ENCODE peak calls at places on chromosomes 13 and 19, in six cellular contexts. E is choroid plexus epithelial cell, X is tibial artery, T is mammary epithelial cell, H is GM23338, Q is dorsolateral prefrontal cortex. S is an unnamed sample.

GRCh38 chr19:5154129-5154798 is 185.4 kb downstream of the KDM4B start:
- DNase-seq in E (peak), X (peak), T (no peak), H (peak), Q (no peak), S (no peak)

GRCh38 chr19:29516358-29516725 is 9.5 kb upstream of the VSTM2B start:
- DNase-seq in E (no peak), X (no peak), T (no peak), H (no peak), Q (peak), S (no peak)

GRCh38 chr19:33616857-33617256 is 4.9 kb upstream of the CHST8 start:
- DNase-seq in E (no peak), X (no peak), T (no peak), H (no peak), Q (no peak), S (no peak)

GRCh38 chr13:23505007-23505406 is 65.2 kb upstream of the TNFRSF19 start:
- DNase-seq in E (peak), X (no peak), T (peak), H (no peak), Q (no peak), S (peak)

GRCh38 chr13:48864100-48864499 is 111.6 kb upstream of the FNDC3A start:
- DNase-seq in E (no peak), X (no peak), T (no peak), H (no peak), Q (no peak), S (no peak)

GRCh38 chr13:97127842-97128241 is 94.3 kb upstream of the MBNL2 start:
- DNase-seq in E (no peak), X (no peak), T (no peak), H (peak), Q (no peak), S (no peak)

GRCh38 chr19:2315818-2316353 is 7.9 kb upstream of the LINGO3 start:
- DNase-seq in E (peak), X (peak), T (no peak), H (peak), Q (peak), S (no peak)

GRCh38 chr19:43316591-43317319 is 36.7 kb upstream of the CD177 start:
- DNase-seq in E (peak), X (no peak), T (no peak), H (peak), Q (no peak), S (peak)

GRCh38 chr13:93861818-93862217 is 617.7 kb downstream of the DCT start:
- DNase-seq in E (peak), X (no peak), T (peak), H (no peak), Q (no peak), S (peak)

GRCh38 chr13:38394777-38395504 is 45.3 kb downstream of the UFM1 start:
- DNase-seq in E (no peak), X (no peak), T (peak), H (no peak), Q (no peak), S (peak)

DNA sequence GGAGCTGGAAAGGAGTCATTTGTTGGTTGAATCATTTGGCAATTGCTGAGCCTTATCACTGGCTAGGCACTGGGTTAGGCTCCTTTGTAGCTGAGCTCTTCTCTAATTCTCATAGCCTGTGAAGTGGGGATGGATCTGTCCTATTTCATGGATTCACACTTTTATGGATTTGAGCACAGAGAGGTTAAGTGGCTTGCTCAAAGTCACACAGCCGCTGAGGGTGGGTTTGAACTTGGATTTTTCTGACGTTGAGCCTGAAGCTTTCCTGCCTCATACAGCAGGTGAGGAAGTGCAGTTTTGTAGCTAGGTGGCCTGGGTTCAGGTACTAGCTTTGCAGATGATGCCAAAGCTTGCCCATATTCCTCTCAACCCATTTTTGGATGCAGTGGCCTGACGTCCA is 19.4 kb downstream of the CYP4F22 start:
- DNase-seq in E (no peak), X (no peak), T (no peak), H (no peak), Q (no peak), S (no peak)
- H3K4me3 ChIP-seq in E (no peak), X (no peak), T (no peak), H (no peak), Q (no peak), S (no peak)

GRCh38 chr19:48750351-48750750 is 2.1 kb downstream of the FUT1 start:
- DNase-seq in E (no peak), X (no peak), T (no peak), H (no peak), Q (no peak), S (no peak)

GRCh38 chr19:48754950-48755645 is at the start of gene FGF21:
- DNase-seq in E (no peak), X (no peak), T (no peak), H (peak), Q (no peak), S (no peak)

GRCh38 chr19:48750771-48751504 is 1.5 kb downstream of the FUT1 start:
- DNase-seq in E (no peak), X (no peak), T (no peak), H (no peak), Q (no peak), S (no peak)

GRCh38 chr19:48751835-48752510 is 468 bp downstream of the FUT1 start:
- DNase-seq in E (no peak), X (no peak), T (peak), H (peak), Q (no peak), S (no peak)

DNA sequence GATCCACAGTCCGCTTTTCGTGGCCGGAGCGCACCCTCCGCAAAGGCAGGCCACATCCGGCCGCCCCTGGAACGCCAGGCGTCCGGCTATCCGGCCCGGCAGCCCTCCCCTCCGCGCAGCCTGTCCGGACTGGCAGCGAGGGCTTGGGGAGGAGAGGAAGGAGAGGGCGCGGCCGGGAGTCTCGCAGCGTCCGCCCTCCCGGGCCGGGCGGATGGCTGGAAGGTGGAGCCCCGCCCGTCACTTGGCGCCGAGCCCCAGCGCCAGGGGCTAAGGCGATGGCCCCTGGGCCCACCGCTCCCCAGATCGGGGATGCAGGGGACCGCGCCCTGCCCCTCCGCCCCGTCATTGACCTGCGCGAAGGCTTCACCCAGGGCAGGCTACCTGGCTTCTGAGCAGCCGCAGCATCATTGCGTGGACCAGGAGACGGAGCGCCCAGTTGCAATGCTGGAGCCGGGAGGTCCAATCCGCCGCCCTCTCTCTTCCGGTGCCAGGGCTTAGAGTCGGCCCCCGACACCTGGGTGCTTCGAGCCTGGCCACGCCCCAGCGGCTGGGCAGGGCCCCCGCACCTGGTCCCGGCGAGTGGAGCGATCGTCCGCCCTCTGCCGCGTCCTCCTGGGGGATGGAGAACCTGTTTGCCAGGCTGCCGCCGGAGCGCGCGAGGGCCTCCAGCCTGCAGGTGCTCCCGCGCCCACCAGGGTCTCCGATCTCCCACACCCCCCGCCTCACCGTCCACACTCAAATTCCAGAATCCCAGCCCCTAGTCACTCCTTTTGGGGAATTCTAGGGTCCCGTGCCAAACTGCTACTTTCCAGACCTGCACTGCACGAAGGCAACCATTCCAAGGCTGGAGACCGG is at the start of gene FUT1:
- DNase-seq in E (no peak), X (no peak), T (peak), H (peak), Q (no peak), S (peak)
- TF ChIP-seq CTCF in E (no peak), X (no peak), T (no peak), H (peak), Q (no peak), S (no peak)

DNA sequence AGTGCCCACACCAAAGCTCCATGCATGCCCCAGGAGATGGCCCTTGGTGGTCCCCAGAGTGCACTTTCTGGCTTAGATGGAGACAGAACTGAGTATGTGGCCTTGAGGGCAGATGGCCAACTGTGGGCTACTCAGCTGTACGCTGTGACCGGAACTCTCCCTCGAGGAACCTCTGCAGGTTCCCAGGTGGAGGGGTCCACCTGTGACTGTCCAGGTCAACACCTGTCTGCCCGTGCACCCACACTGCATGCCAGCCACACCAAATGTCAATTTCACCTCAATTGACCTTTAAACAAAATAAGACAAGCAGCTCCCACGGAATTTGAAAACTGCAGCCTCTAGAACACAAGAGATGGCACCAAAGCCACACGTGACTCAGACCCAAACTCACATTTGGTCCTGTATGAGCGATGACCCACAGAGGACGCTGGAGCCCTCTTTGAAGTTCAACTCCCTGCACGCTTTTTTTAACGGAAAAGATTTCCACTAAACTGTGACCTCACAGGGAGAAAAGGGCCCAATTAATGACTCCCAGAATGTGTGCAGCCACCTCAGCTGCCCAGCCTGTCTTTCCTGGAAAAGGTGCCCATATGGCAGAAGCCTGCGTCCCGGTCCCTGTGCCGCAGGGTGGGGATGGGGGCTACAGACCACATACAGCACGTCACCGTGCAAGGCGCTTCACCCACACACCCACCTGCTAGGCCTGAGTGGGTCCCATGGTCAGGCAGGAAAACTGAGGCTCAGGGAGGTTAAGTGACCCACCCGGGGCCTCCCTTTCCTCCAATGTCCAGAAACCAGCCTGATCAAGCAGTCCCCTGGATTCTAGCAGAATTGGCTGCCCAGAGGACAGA is 47.7 kb downstream of the KLF2 start:
- DNase-seq in E (no peak), X (no peak), T (no peak), H (no peak), Q (no peak), S (no peak)
- H3K4me3 ChIP-seq in E (no peak), X (no peak), T (no peak), H (no peak), Q (no peak), S (no peak)

GRCh38 chr13:44870456-44870929 is 118.8 kb downstream of the NUFIP1 start:
- DNase-seq in E (no peak), X (no peak), T (peak), H (no peak), Q (no peak), S (no peak)
- TF ChIP-seq CTCF in E (no peak), X (no peak), T (no peak), H (no peak), Q (no peak), S (no peak)

GRCh38 chr19:10850631-10851030 is 2.4 kb downstream of the C19orf38 start:
- DNase-seq in E (no peak), X (no peak), T (no peak), H (no peak), Q (no peak), S (no peak)

GRCh38 chr19:10846500-10847202 is 1.6 kb upstream of the C19orf38 start:
- DNase-seq in E (no peak), X (no peak), T (no peak), H (no peak), Q (no peak), S (no peak)

GRCh38 chr19:10852941-10853340 is 4.7 kb downstream of the C19orf38 start:
- DNase-seq in E (no peak), X (no peak), T (no peak), H (no peak), Q (no peak), S (no peak)

GRCh38 chr19:10852098-10852800 is 4.0 kb downstream of the C19orf38 start:
- DNase-seq in E (peak), X (no peak), T (peak), H (no peak), Q (no peak), S (peak)

GRCh38 chr19:10848208-10848843 is at the start of gene C19orf38:
- DNase-seq in E (no peak), X (no peak), T (no peak), H (no peak), Q (no peak), S (no peak)
- H3K4me3 ChIP-seq in E (no peak), X (no peak), T (no peak), H (no peak), Q (no peak), S (no peak)

S was measured in epithelial cell of esophagus.